ENCODE peak calls at places on chromosomes 7 and 10, in four cellular contexts. One of them, this sample, is unnamed.

GRCh38 chr10:70856454-70856853 is 31.9 kb downstream of the PCBD1 start:
- DNase-seq in tibial nerve: no peak
- DNase-seq in AG04450: no peak
- DNase-seq in right lobe of liver: no peak
- DNase-seq in this sample: no peak

GRCh38 chr10:86056632-86057031 is 310.0 kb downstream of the GRID1 start:
- DNase-seq in right lobe of liver: no peak
- DNase-seq in tibial nerve: no peak
- DNase-seq in AG04450: no peak
- DNase-seq in this sample: no peak

GRCh38 chr10:80409121-80409520 is 770 bp downstream of the PRXL2A start:
- DNase-seq in tibial nerve: no peak
- DNase-seq in AG04450: no peak
- DNase-seq in right lobe of liver: no peak
- DNase-seq in this sample: no peak

GRCh38 chr7:127730658-127731276 is 78.8 kb downstream of the SND1 start:
- DNase-seq in tibial nerve: no peak
- DNase-seq in right lobe of liver: no peak
- DNase-seq in AG04450: no peak
- DNase-seq in this sample: no peak

GRCh38 chr10:103554488-103555320 is 61.2 kb downstream of the NEURL1 start:
- DNase-seq in AG04450: peak
- DNase-seq in tibial nerve: no peak
- DNase-seq in right lobe of liver: peak
- DNase-seq in this sample: peak

GRCh38 chr7:128863433-128863989 is 855 bp downstream of the ATP6V1F start:
- DNase-seq in AG04450: peak
- DNase-seq in tibial nerve: no peak
- DNase-seq in right lobe of liver: no peak
- DNase-seq in this sample: no peak

GRCh38 chr10:60186315-60187071 is 203.2 kb downstream of the ANK3 start:
- DNase-seq in AG04450: no peak
- DNase-seq in tibial nerve: no peak
- DNase-seq in right lobe of liver: peak
- DNase-seq in this sample: no peak

GRCh38 chr10:29332061-29332760 is 43.3 kb downstream of the LYZL1 start:
- DNase-seq in right lobe of liver: no peak
- DNase-seq in AG04450: no peak
- DNase-seq in tibial nerve: no peak
- DNase-seq in this sample: no peak

GRCh38 chr10:98432330-98432729 is 14.4 kb downstream of the HPS1 start:
- DNase-seq in AG04450: no peak
- DNase-seq in right lobe of liver: no peak
- DNase-seq in tibial nerve: no peak
- DNase-seq in this sample: no peak

GRCh38 chr10:6769704-6770417 is 189.8 kb upstream of the PRKCQ start:
- DNase-seq in right lobe of liver: no peak
- DNase-seq in AG04450: no peak
- DNase-seq in tibial nerve: no peak
- DNase-seq in this sample: no peak

GRCh38 chr7:21028186-21028989 is 241.7 kb upstream of the SP8 start:
- DNase-seq in right lobe of liver: no peak
- DNase-seq in tibial nerve: no peak
- DNase-seq in AG04450: no peak
- DNase-seq in this sample: no peak

GRCh38 chr10:55628260-55628701 is 732.8 kb downstream of the ZWINT start:
- DNase-seq in AG04450: no peak
- DNase-seq in right lobe of liver: peak
- DNase-seq in tibial nerve: no peak
- DNase-seq in this sample: no peak

GRCh38 chr7:88111136-88111748 is 108.6 kb downstream of the SRI start:
- DNase-seq in AG04450: no peak
- DNase-seq in tibial nerve: no peak
- DNase-seq in right lobe of liver: no peak
- DNase-seq in this sample: no peak

GRCh38 chr10:118980870-118981269 is 48.6 kb upstream of the NANOS1 start:
- DNase-seq in right lobe of liver: peak
- DNase-seq in AG04450: no peak
- DNase-seq in tibial nerve: no peak
- DNase-seq in this sample: no peak

GRCh38 chr7:12378389-12378788 is 25.3 kb downstream of the VWDE start:
- DNase-seq in AG04450: no peak
- DNase-seq in tibial nerve: no peak
- DNase-seq in right lobe of liver: no peak
- DNase-seq in this sample: no peak

GRCh38 chr7:1378610-1379180 is 80.6 kb downstream of the MICALL2 start:
- DNase-seq in right lobe of liver: no peak
- DNase-seq in AG04450: no peak
- DNase-seq in tibial nerve: no peak
- DNase-seq in this sample: no peak

GRCh38 chr10:75189266-75190096 is 21.1 kb upstream of the VDAC2 start:
- DNase-seq in AG04450: no peak
- DNase-seq in tibial nerve: no peak
- DNase-seq in right lobe of liver: no peak
- DNase-seq in this sample: no peak

GRCh38 chr10:110426294-110427153 is 71.2 kb upstream of the DUSP5 start:
- DNase-seq in AG04450: peak
- DNase-seq in tibial nerve: no peak
- DNase-seq in right lobe of liver: no peak
- DNase-seq in this sample: no peak

GRCh38 chr10:127153166-127153565 is 43.2 kb downstream of the INSYN2A start:
- DNase-seq in AG04450: peak
- DNase-seq in tibial nerve: no peak
- DNase-seq in right lobe of liver: no peak
- DNase-seq in this sample: no peak

DNA sequence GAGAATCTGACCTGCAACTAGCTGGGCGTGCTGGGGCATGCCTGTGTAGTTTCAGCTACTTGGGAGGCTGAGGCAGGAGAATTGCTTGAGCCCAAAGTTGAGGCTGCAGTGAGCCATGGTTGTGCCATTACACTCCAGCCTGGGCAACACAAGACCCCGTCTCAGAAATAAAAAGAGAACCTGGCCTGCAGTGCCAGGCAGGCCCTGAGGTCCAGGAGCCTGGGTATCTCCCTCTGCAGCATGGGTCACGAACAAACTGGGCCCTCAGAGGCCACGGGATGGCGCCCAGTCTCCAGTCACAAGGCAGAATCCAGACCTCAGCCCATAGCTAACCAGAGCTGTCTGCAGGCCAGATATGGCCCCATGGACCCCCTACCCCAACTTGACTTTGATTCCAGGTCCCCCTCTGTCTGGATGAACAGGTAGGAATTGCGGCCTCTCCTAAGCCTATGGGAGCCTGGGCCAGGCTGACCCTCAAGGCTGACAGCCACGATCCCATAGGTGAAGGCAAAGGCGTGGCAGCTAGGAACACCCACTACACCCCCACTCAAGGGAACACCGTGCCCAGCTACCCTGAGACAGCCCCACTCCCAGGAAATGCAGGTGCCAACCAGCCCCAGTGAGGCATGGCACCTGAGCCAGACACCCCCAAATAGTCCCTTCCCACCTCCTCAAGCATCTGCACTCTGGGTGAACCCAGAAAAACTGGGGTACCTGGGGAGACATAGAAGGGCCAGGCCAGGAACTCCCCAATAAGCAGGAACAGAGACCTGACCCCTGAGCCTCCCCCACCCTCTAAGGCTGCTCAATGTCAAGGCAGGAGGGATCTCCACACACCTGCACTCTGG is 102.8 kb upstream of the TNRC18 start:
- DNase-seq in right lobe of liver: no peak
- DNase-seq in AG04450: no peak
- DNase-seq in tibial nerve: no peak
- DNase-seq in this sample: no peak
- H3K4me3 ChIP-seq in right lobe of liver: peak
- H3K4me3 ChIP-seq in AG04450: peak
- H3K4me3 ChIP-seq in tibial nerve: peak
- H3K4me3 ChIP-seq in this sample: peak

GRCh38 chr10:13337827-13338196 is 10.3 kb downstream of the SEPHS1 start:
- DNase-seq in tibial nerve: no peak
- DNase-seq in right lobe of liver: no peak
- DNase-seq in AG04450: no peak
- DNase-seq in this sample: no peak

GRCh38 chr10:13340626-13341370 is 7.3 kb downstream of the SEPHS1 start:
- DNase-seq in tibial nerve: no peak
- DNase-seq in right lobe of liver: no peak
- DNase-seq in AG04450: no peak
- DNase-seq in this sample: no peak

GRCh38 chr10:13337128-13337826 is 10.8 kb downstream of the SEPHS1 start:
- DNase-seq in right lobe of liver: no peak
- DNase-seq in AG04450: no peak
- DNase-seq in tibial nerve: no peak
- DNase-seq in this sample: no peak

GRCh38 chr10:13340068-13340467 is 8.0 kb downstream of the SEPHS1 start:
- DNase-seq in right lobe of liver: no peak
- DNase-seq in tibial nerve: no peak
- DNase-seq in AG04450: no peak
- DNase-seq in this sample: no peak

DNA sequence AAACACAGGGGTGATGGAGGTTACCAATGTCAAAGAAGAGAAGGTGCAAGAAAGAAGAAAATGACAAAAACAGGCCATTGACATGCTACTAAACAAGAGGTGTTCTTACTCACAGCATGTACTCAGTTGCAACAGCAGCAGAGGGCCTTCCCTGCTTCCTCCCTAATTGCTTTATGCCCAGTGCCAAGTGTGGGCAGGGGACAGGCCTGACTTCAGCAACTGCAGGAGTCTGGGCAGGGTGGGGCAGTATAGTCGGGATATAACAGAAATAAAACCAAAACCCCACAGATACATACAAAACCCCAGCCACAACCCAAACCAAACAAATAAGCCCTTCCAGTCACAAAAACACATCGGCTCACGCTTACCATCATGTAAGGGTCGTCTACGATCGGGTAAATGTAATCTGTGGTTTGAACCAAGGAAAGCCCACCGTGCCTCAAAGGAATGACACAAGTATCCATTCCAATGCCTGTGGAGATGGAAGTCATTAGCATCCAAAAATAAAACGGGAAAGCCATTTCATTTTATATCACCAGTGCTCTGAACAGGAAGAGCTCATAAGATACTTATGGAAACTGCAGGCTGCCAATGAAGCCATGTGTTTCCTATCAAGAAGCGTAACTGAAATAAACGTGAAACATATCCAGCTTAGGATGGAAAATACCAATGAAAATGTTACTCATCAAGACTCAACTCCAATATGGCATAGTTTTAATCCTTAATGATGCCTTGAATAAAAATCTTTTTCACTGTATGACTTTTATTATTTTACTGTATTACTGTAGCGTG is 9.6 kb downstream of the SEPHS1 start:
- DNase-seq in AG04450: no peak
- DNase-seq in tibial nerve: no peak
- DNase-seq in right lobe of liver: no peak
- DNase-seq in this sample: no peak
- H3K27ac ChIP-seq in AG04450: no peak
- H3K27ac ChIP-seq in tibial nerve: no peak
- H3K27ac ChIP-seq in right lobe of liver: no peak
- H3K27ac ChIP-seq in this sample: peak

DNA sequence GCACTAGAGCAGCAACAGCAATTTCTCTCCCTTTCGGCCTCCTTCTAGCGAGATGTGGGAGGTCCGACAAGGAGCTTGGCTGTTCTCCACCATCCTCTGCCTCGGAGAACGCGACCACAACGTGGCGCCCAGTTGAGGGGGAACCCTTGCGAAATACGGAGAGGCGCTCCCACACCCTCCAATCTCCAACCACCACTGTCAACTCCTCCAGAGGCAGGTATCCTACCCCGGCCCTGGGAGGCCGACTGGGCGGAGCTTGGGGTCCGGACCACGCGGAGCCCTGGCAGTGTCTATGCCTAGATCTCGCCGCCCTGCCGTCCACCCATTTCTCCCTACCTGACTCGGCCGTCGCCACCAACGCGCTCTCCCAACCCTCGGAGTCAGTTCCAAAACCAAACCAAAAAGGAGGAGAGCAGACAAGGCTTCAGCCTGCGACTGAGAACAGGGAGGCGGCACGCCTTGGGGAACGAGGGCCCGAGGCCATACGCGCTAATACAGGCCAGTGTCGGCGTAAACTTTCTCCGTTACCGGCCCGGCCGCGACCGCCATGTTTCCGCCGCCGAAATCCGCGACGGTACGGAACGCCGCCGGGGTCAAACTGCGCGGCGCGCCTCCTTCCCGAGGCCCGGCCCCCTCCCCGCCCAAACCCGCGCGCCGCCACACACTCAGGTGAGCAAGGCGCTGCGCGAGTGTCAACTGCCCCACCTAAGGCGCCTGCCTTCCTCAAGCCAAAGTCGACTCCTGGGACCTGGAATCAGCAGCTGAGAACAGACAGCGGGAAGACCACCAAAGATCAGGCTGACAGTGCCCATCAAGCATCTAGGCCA is at the start of gene TMEM168:
- DNase-seq in tibial nerve: peak
- DNase-seq in AG04450: peak
- DNase-seq in right lobe of liver: peak
- DNase-seq in this sample: peak
- H3K4me3 ChIP-seq in tibial nerve: peak
- H3K4me3 ChIP-seq in AG04450: peak
- H3K4me3 ChIP-seq in right lobe of liver: peak
- H3K4me3 ChIP-seq in this sample: peak

DNA sequence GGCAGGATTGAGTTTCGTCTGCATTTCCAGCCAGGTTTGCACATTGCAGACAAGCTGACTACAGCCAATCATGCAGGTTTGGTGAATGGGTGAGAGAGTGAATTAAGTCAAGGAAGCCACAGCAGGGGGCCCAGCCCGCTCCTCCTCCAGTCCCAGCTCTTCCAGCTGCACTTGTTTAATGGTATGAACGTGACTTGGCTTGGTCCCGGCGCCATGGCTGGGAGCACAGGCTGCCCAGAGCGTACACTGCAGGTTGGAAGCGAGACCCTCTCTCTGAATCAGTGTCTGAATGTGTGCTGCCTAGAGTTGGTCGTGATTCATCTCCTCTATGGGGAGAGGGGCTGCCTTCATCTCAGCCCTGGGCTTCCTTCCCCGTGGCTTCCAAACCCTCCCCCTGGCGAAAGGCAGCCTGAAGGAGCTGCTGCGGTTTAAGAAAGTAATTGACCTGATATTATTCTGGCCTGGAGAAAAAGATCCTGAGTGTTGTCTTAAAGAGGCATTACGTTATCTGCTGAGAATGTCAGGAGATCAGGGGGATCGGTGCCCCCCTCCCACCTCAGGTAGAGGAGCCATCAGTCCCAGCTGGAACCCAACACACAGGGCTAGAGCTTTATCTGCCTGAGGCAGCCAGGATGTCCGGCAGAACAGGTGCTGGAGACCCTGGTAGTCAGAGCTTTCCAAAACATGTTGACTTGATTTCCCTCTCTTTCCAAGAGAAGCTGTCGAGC is 132.1 kb downstream of the COL26A1 start:
- DNase-seq in AG04450: no peak
- DNase-seq in right lobe of liver: no peak
- DNase-seq in tibial nerve: no peak
- DNase-seq in this sample: no peak
- H3K27ac ChIP-seq in AG04450: no peak
- H3K27ac ChIP-seq in right lobe of liver: no peak
- H3K27ac ChIP-seq in tibial nerve: no peak
- H3K27ac ChIP-seq in this sample: no peak

This sample was measured in uterus.